ENCODE peak calls at places on chromosome 1, in nine cellular contexts. A is PC-9, Y is AG04450, S is endothelial cell of umbilical vein, U is Peyer's patch, O is H9, G is neural crest cell, B is WTC11, F is GM23338. E is an unnamed sample.

GRCh38 chr1:1630191-1630964 is 1.6 kb upstream of the MMP23B start:
- DNase-seq in F (peak), S (peak), O (peak), Y (no peak), A (no peak), B (peak), U (peak), G (no peak), E (no peak)

GRCh38 chr1:154546264-154547043 is 12.0 kb downstream of the UBE2Q1 start:
- DNase-seq in Y (no peak), A (peak), O (peak), S (peak), B (peak), G (peak), U (peak), F (peak), E (peak)

GRCh38 chr1:232805269-232806070 is at the start of gene MAP10:
- DNase-seq in B (peak), Y (peak), F (peak), O (peak), S (peak), U (peak), A (no peak), G (peak), E (no peak)

GRCh38 chr1:31099283-31100063 is 34.0 kb upstream of the PUM1 start:
- DNase-seq in U (no peak), G (no peak), A (no peak), S (no peak), B (no peak), O (no peak), F (no peak), Y (no peak), E (no peak)

GRCh38 chr1:205480349-205481278 is 23.9 kb upstream of the CDK18 start:
- DNase-seq in S (no peak), F (no peak), G (no peak), A (no peak), B (no peak), U (peak), Y (no peak), O (no peak), E (no peak)

GRCh38 chr1:12616709-12617373 is 1.2 kb downstream of the DHRS3 start:
- DNase-seq in Y (no peak), B (peak), O (no peak), G (no peak), S (no peak), F (no peak), U (no peak), A (no peak), E (peak)

GRCh38 chr1:228515200-228515834 is 28.1 kb downstream of the RNF187 start:
- DNase-seq in S (peak), B (no peak), A (no peak), F (peak), Y (peak), O (no peak), U (no peak), G (peak), E (peak)

GRCh38 chr1:167617100-167617949 is 12.7 kb upstream of the RCSD1 start:
- DNase-seq in F (peak), B (no peak), A (no peak), U (peak), S (peak), O (no peak), G (no peak), Y (no peak), E (no peak)

GRCh38 chr1:53526451-53527101 is 67.4 kb downstream of the DMRTB1 start:
- DNase-seq in S (no peak), U (no peak), Y (peak), B (peak), A (no peak), F (peak), O (no peak), G (no peak), E (no peak)

GRCh38 chr1:107076846-107077245 is 20.4 kb downstream of the PRMT6 start:
- DNase-seq in B (no peak), A (peak), G (no peak), S (no peak), O (no peak), U (no peak), F (peak), Y (peak), E (peak)

GRCh38 chr1:198467342-198467741 is 73.1 kb downstream of the ATP6V1G3 start:
- DNase-seq in A (no peak), U (no peak), Y (no peak), F (no peak), O (no peak), B (no peak), G (no peak), S (no peak), E (no peak)

GRCh38 chr1:220878223-220879081 is 791 bp upstream of the HLX start:
- DNase-seq in B (no peak), G (no peak), A (no peak), S (no peak), F (peak), Y (no peak), U (peak), O (no peak), E (no peak)
- TF ChIP-seq CTCF in B (no peak), G (no peak), A (no peak), S (no peak), F (no peak), Y (no peak), U (no peak), O (no peak), E (no peak)

GRCh38 chr1:220834155-220834870 is 44.9 kb upstream of the HLX start:
- DNase-seq in G (no peak), F (no peak), Y (no peak), U (no peak), S (no peak), A (no peak), O (no peak), B (no peak), E (no peak)
- TF ChIP-seq CTCF in G (no peak), F (no peak), Y (no peak), U (no peak), S (no peak), A (no peak), O (no peak), B (no peak), E (no peak)

GRCh38 chr1:7208647-7209180 is 423.5 kb downstream of the CAMTA1 start:
- DNase-seq in O (no peak), U (no peak), S (no peak), Y (no peak), B (no peak), F (no peak), A (no peak), G (no peak), E (no peak)

GRCh38 chr1:7209340-7209739 is 424.1 kb downstream of the CAMTA1 start:
- DNase-seq in A (no peak), U (no peak), O (no peak), S (no peak), F (no peak), G (no peak), Y (no peak), B (no peak), E (no peak)

DNA sequence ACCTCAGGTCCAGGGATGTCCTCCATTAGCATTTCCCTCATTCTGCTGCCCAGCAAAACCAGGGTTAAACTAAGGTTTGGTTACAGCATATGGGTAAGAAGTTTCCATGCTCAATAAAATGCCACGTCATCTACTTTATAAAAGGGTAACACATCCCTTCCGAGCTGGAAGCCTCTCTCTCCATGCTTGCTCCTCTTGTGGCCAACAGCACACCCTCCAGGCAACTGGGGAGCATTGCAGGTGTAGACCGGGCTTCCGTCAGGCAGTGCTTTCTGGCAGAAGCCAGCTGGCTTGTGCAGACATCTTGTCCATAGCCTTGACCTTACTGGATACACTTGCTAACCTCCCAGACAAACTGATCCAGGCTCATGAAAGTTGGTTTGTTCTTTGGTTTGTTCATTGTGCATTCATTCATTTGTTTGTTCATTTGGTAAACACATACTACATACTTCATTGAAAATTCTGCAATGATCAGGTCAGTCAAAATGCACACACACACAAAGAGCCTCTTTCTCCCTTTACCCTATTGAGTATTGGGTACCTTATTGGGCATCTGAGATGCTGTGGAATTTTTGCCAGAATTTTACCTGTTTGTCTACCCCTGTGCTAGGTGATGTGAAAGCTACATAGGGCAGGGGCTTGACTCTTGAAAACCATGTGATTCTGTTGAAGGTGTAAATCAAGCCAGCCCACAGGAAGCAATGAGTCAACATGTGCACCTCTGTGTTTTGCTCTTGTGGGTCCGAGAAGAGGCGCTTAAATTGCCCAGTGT is 422.8 kb downstream of the CAMTA1 start:
- DNase-seq in F (peak), O (peak), A (no peak), B (peak), G (peak), S (peak), U (no peak), Y (no peak), E (peak)
- TF ChIP-seq CTCF in F (peak), O (peak), A (peak), B (peak), G (peak), S (peak), U (no peak), Y (peak), E (peak)

DNA sequence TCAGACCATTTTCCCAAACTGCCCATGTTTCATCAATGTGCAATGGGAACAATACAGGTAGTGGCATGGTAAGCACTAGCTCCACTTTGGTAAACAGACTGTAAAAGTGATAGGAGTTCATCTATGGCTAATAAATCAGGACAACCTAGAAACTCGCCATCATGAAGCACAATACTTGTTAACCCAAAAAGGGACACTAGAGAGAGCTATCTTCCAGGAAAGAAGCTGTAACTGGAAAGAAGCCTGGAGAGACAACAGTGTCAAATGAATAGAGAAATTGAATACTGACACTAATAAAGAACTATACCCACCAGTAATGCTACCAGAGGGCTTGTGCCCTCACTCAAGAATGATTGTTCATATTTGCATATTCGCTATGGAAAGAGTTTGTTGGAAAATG is 164.7 kb upstream of the RGS18 start:
- DNase-seq in F (peak), G (no peak), O (no peak), S (peak), A (no peak), B (no peak), U (no peak), Y (peak), E (peak)
- TF ChIP-seq CTCF in F (peak), G (no peak), O (peak), S (no peak), A (no peak), B (no peak), U (no peak), Y (peak), E (peak)

GRCh38 chr1:87279966-87280535 is 48.6 kb upstream of the LMO4 start:
- DNase-seq in A (no peak), U (no peak), O (no peak), F (peak), S (no peak), Y (no peak), B (no peak), G (no peak), E (peak)
- TF ChIP-seq CTCF in A (peak), U (no peak), O (peak), F (peak), S (no peak), Y (peak), B (no peak), G (peak), E (no peak)

GRCh38 chr1:28909198-28909597 is 5.2 kb upstream of the EPB41 start:
- DNase-seq in G (no peak), F (no peak), U (no peak), Y (no peak), S (no peak), A (no peak), O (no peak), B (no peak), E (no peak)
- TF ChIP-seq CTCF in G (no peak), F (no peak), U (no peak), Y (no peak), S (no peak), A (no peak), O (no peak), B (no peak), E (no peak)

GRCh38 chr1:221356693-221357092 is 385.2 kb downstream of the DUSP10 start:
- DNase-seq in G (no peak), B (no peak), O (no peak), U (no peak), F (peak), S (no peak), Y (no peak), A (no peak), E (peak)
- TF ChIP-seq CTCF in G (peak), B (peak), O (peak), U (no peak), F (peak), S (no peak), Y (peak), A (no peak), E (peak)

GRCh38 chr1:164473544-164473943 is 85.4 kb upstream of the PBX1 start:
- DNase-seq in S (no peak), O (no peak), B (no peak), G (no peak), F (no peak), U (no peak), A (no peak), Y (no peak), E (no peak)
- TF ChIP-seq CTCF in S (no peak), O (no peak), B (no peak), G (no peak), F (no peak), U (no peak), A (no peak), Y (no peak), E (no peak)